ENCODE peak calls at places on chromosome 5, in nine cellular contexts. T is CD8-positive, alpha-beta T cell; K is HFFc6; Z is stomach; N is tibial nerve; D is GM20000; G is fibroblast of lung; E is BE2C; Q is MCF 10A. M is an unnamed sample.

GRCh38 chr5:121138495-121138907 is 674.4 kb downstream of the PRR16 start:
- DNase-seq in T (no peak), K (no peak), Z (no peak), N (no peak), D (no peak), G (no peak), E (peak), Q (peak), M (no peak)

GRCh38 chr5:88743231-88743879 is 139.6 kb downstream of the MEF2C start:
- DNase-seq in T (no peak), K (no peak), Z (no peak), N (no peak), D (no peak), G (peak), E (no peak), Q (no peak), M (no peak)

GRCh38 chr5:140344683-140345423 is 1.6 kb downstream of the HBEGF start:
- DNase-seq in T (no peak), K (no peak), Z (peak), N (no peak), D (peak), G (no peak), E (no peak), Q (peak), M (no peak)

GRCh38 chr5:72871358-72872024 is 55.0 kb downstream of the TNPO1 start:
- DNase-seq in T (no peak), K (no peak), Z (no peak), N (no peak), D (no peak), G (no peak), E (no peak), Q (no peak), M (no peak)

GRCh38 chr5:75050415-75050814 is 1.9 kb downstream of the GCNT4 start:
- DNase-seq in T (no peak), K (no peak), Z (no peak), N (no peak), D (no peak), G (peak), E (peak), Q (peak), M (no peak)

GRCh38 chr5:126433708-126434107 is 10.5 kb downstream of the GRAMD2B start:
- DNase-seq in T (no peak), K (peak), Z (no peak), N (no peak), D (no peak), G (no peak), E (no peak), Q (no peak), M (no peak)

GRCh38 chr5:131981516-131981915 is 29.9 kb downstream of the ACSL6 start:
- DNase-seq in T (no peak), K (no peak), Z (no peak), N (no peak), D (no peak), G (no peak), E (no peak), Q (no peak), M (no peak)

GRCh38 chr5:138945421-138946240 is 70.5 kb upstream of the LRRTM2 start:
- DNase-seq in T (no peak), K (no peak), Z (no peak), N (no peak), D (no peak), G (no peak), E (peak), Q (no peak), M (no peak)

GRCh38 chr5:1703352-1704050 is 96.1 kb downstream of the MRPL36 start:
- DNase-seq in T (no peak), K (no peak), Z (no peak), N (no peak), D (no peak), G (no peak), E (no peak), Q (no peak), M (no peak)

GRCh38 chr5:93360436-93361100 is 220.5 kb downstream of the NR2F1-AS1 start:
- DNase-seq in T (no peak), K (no peak), Z (no peak), N (no peak), D (no peak), G (no peak), E (no peak), Q (no peak), M (no peak)

GRCh38 chr5:90571147-90571773 is 12.7 kb downstream of the ADGRV1 start:
- DNase-seq in T (no peak), K (no peak), Z (no peak), N (no peak), D (no peak), G (no peak), E (no peak), Q (no peak), M (no peak)

GRCh38 chr5:63697811-63698210 is 264.4 kb downstream of the HTR1A start:
- DNase-seq in T (no peak), K (no peak), Z (no peak), N (no peak), D (no peak), G (no peak), E (no peak), Q (no peak), M (no peak)

GRCh38 chr5:89047591-89047990 is 164.6 kb upstream of the MEF2C start:
- DNase-seq in T (no peak), K (peak), Z (no peak), N (no peak), D (no peak), G (no peak), E (no peak), Q (no peak), M (no peak)

GRCh38 chr5:117805058-117805457 is 1183.3 kb downstream of the DTWD2 start:
- DNase-seq in T (no peak), K (no peak), Z (no peak), N (no peak), D (no peak), G (no peak), E (no peak), Q (no peak), M (no peak)

GRCh38 chr5:9888517-9888916 is 258.4 kb upstream of the TAS2R1 start:
- DNase-seq in T (no peak), K (peak), Z (no peak), N (no peak), D (no peak), G (peak), E (no peak), Q (peak), M (no peak)

GRCh38 chr5:113147537-113147936 is 170.9 kb downstream of the DCP2 start:
- DNase-seq in T (no peak), K (no peak), Z (no peak), N (no peak), D (no peak), G (no peak), E (no peak), Q (no peak), M (no peak)

GRCh38 chr5:59067976-59068651 is 485.2 kb downstream of the RAB3C start:
- DNase-seq in T (no peak), K (no peak), Z (no peak), N (no peak), D (no peak), G (peak), E (no peak), Q (no peak), M (no peak)

GRCh38 chr5:126228934-126229333 is 194.3 kb upstream of the GRAMD2B start:
- DNase-seq in T (no peak), K (no peak), Z (no peak), N (no peak), D (no peak), G (no peak), E (no peak), Q (no peak), M (no peak)

GRCh38 chr5:35707659-35708058 is 90.0 kb downstream of the SPEF2 start:
- DNase-seq in T (no peak), K (no peak), Z (no peak), N (no peak), D (no peak), G (no peak), E (no peak), Q (no peak), M (no peak)

GRCh38 chr5:129410488-129410887 is 49.6 kb upstream of the ADAMTS19 start:
- DNase-seq in T (no peak), K (no peak), Z (no peak), N (no peak), D (no peak), G (no peak), E (no peak), Q (no peak), M (no peak)

GRCh38 chr5:122844136-122844915 is 1.1 kb upstream of the SNX24 start:
- DNase-seq in T (no peak), K (no peak), Z (peak), N (no peak), D (peak), G (peak), E (no peak), Q (no peak), M (no peak)

GRCh38 chr5:19986036-19986619 is 1.9 kb downstream of the CDH18 start:
- DNase-seq in T (no peak), K (no peak), Z (no peak), N (no peak), D (no peak), G (peak), E (no peak), Q (peak), M (no peak)

GRCh38 chr5:88674262-88675158 is 208.5 kb downstream of the MEF2C start:
- DNase-seq in T (no peak), K (no peak), Z (no peak), N (no peak), D (peak), G (no peak), E (no peak), Q (no peak), M (no peak)

GRCh38 chr5:145752947-145753346 is 82.2 kb downstream of the PRELID2 start:
- DNase-seq in T (no peak), K (peak), Z (no peak), N (no peak), D (no peak), G (peak), E (no peak), Q (peak), M (no peak)

GRCh38 chr5:36199620-36200019 is 42.1 kb downstream of the NADK2 start:
- DNase-seq in T (no peak), K (no peak), Z (no peak), N (no peak), D (no peak), G (no peak), E (no peak), Q (no peak), M (no peak)

GRCh38 chr5:55903121-55903701 is 52.1 kb downstream of the IL31RA start:
- DNase-seq in T (peak), K (no peak), Z (no peak), N (no peak), D (peak), G (peak), E (no peak), Q (peak), M (no peak)

GRCh38 chr5:50653946-50654345 is 12.5 kb upstream of the PARP8 start:
- DNase-seq in T (no peak), K (no peak), Z (no peak), N (no peak), D (peak), G (no peak), E (no peak), Q (no peak), M (no peak)

GRCh38 chr5:157562111-157562581 is 13.4 kb downstream of the ADAM19 start:
- DNase-seq in T (no peak), K (no peak), Z (no peak), N (peak), D (no peak), G (peak), E (no peak), Q (no peak), M (no peak)

GRCh38 chr5:170445936-170446335 is 56.8 kb upstream of the KCNMB1 start:
- DNase-seq in T (peak), K (no peak), Z (no peak), N (no peak), D (no peak), G (no peak), E (no peak), Q (no peak), M (no peak)

GRCh38 chr5:154478224-154478565 is at the start of gene HAND1:
- DNase-seq in T (no peak), K (no peak), Z (peak), N (no peak), D (no peak), G (no peak), E (peak), Q (no peak), M (no peak)

GRCh38 chr5:107563957-107564544 is 106.7 kb downstream of the EFNA5 start:
- DNase-seq in T (no peak), K (no peak), Z (no peak), N (no peak), D (no peak), G (peak), E (no peak), Q (no peak), M (no peak)

GRCh38 chr5:65076251-65076869 is 307.6 kb downstream of the CWC27 start:
- DNase-seq in T (peak), K (peak), Z (no peak), N (no peak), D (peak), G (peak), E (peak), Q (peak), M (no peak)

GRCh38 chr5:22998362-22998761 is 145.2 kb upstream of the CDH12 start:
- DNase-seq in T (no peak), K (no peak), Z (no peak), N (no peak), D (no peak), G (no peak), E (no peak), Q (no peak), M (no peak)

GRCh38 chr5:95862636-95863382 is 40.3 kb upstream of the GLRX start:
- DNase-seq in T (no peak), K (peak), Z (no peak), N (no peak), D (no peak), G (no peak), E (no peak), Q (no peak), M (no peak)

GRCh38 chr5:71503536-71503935 is 48.1 kb downstream of the BDP1 start:
- DNase-seq in T (no peak), K (no peak), Z (no peak), N (no peak), D (no peak), G (no peak), E (no peak), Q (no peak), M (no peak)

GRCh38 chr5:9301200-9301599 is 244.7 kb downstream of the SEMA5A start:
- DNase-seq in T (no peak), K (no peak), Z (no peak), N (no peak), D (no peak), G (peak), E (no peak), Q (peak), M (no peak)

GRCh38 chr5:81513982-81514381 is 120.0 kb upstream of the ACOT12 start:
- DNase-seq in T (no peak), K (no peak), Z (no peak), N (no peak), D (no peak), G (peak), E (no peak), Q (peak), M (no peak)

GRCh38 chr5:78650562-78650930 is 2.0 kb upstream of the LHFPL2 start:
- DNase-seq in T (no peak), K (no peak), Z (no peak), N (no peak), D (no peak), G (no peak), E (no peak), Q (no peak), M (no peak)

GRCh38 chr5:78648359-78649219 is at the start of gene LHFPL2:
- DNase-seq in T (peak), K (peak), Z (peak), N (peak), D (peak), G (peak), E (peak), Q (peak), M (peak)

GRCh38 chr5:78651468-78651867 is 2.9 kb upstream of the LHFPL2 start:
- DNase-seq in T (no peak), K (no peak), Z (no peak), N (no peak), D (no peak), G (no peak), E (no peak), Q (no peak), M (no peak)

GRCh38 chr5:78649220-78649700 is 688 bp upstream of the LHFPL2 start:
- DNase-seq in T (no peak), K (peak), Z (no peak), N (no peak), D (no peak), G (peak), E (no peak), Q (peak), M (no peak)

DNA sequence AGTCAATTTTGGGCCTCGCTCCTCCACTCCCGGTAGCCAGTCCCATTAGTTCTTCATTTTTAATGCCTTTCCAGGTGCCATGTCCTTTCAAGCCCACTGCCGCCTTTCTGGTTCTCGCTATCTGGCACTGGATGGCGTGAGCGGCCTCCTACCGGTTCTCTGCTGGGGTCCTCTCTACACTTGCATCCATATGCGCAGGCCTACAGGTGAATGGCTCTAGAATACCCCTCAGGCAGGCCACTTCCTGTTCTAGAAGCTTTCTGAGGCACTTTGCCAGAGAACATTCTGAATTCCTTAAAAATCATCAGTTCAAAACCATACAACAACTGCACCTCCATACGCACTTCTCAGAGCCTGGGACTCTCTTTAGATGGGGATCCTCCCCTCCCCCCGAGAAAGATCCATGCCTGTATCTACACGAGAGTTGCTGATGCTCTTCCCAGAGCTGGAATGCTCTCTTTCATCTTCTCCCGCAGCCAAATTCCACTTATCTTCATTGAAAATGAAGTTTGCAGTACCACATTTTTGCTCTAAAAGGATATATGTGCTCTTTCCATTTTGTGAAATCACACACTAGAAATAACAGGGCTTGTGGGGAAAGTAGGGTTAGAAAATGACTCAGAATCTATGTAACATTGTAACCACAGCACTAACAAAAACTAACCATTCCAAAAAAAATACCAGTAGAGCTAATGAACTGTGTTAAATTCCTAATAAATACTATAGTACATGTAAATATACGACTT is 1.4 kb upstream of the LHFPL2 start:
- DNase-seq in T (no peak), K (peak), Z (no peak), N (no peak), D (no peak), G (peak), E (no peak), Q (no peak), M (no peak)
- TF ChIP-seq CTCF in T (no peak), K (no peak), Z (no peak), N (no peak), D (no peak), G (no peak), E (no peak), Q (no peak), M (no peak)

GRCh38 chr5:77032635-77033034 is 2.4 kb downstream of the AGGF1 start:
- DNase-seq in T (no peak), K (no peak), Z (no peak), N (no peak), D (no peak), G (no peak), E (no peak), Q (no peak), M (no peak)
- TF ChIP-seq CTCF in T (no peak), K (no peak), Z (no peak), N (no peak), D (no peak), G (no peak), E (no peak), Q (no peak), M (no peak)

DNA sequence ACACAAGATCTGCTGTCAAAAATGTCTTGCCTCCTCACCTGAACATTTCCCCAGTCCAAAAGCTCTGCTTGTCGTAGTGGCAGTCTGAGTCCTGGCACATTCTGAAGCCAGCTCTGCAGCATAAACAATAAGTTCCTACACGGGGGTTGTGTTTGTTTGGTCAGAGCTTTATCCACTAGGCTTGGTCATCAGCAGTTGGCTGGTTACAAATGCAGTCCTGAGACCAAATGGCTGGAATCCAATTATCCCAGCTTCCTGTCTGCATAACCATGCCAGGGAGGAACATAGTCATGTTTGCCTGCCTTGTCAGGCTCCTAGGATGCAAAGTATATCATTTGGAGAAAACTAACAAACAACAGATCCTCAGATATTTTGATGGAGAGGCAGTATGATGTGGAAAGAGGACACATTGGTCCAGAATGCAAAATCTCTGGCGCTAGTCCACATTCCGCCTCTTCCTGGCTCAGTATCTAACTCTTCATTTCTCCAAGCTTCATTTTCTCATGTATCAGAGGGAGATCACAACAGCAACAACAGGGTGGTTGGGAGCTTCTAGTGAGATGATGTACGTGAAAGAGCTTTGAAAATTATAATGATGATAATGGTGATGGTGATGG is 85.8 kb downstream of the FBXO38 start:
- DNase-seq in T (no peak), K (peak), Z (no peak), N (no peak), D (no peak), G (peak), E (no peak), Q (peak), M (no peak)
- TF ChIP-seq CTCF in T (no peak), K (no peak), Z (no peak), N (no peak), D (no peak), G (no peak), E (no peak), Q (no peak), M (no peak)

GRCh38 chr5:180375955-180376354 is 22.8 kb upstream of the GFPT2 start:
- DNase-seq in T (no peak), K (no peak), Z (no peak), N (no peak), D (no peak), G (no peak), E (no peak), Q (no peak), M (no peak)

GRCh38 chr5:180370861-180371641 is 17.9 kb upstream of the GFPT2 start:
- DNase-seq in T (no peak), K (no peak), Z (no peak), N (no peak), D (no peak), G (no peak), E (no peak), Q (no peak), M (no peak)

GRCh38 chr5:180375291-180375690 is 22.2 kb upstream of the GFPT2 start:
- DNase-seq in T (no peak), K (no peak), Z (no peak), N (no peak), D (no peak), G (no peak), E (no peak), Q (no peak), M (no peak)

GRCh38 chr5:180371949-180372348 is 18.8 kb upstream of the GFPT2 start:
- DNase-seq in T (no peak), K (no peak), Z (no peak), N (no peak), D (no peak), G (no peak), E (no peak), Q (no peak), M (no peak)

DNA sequence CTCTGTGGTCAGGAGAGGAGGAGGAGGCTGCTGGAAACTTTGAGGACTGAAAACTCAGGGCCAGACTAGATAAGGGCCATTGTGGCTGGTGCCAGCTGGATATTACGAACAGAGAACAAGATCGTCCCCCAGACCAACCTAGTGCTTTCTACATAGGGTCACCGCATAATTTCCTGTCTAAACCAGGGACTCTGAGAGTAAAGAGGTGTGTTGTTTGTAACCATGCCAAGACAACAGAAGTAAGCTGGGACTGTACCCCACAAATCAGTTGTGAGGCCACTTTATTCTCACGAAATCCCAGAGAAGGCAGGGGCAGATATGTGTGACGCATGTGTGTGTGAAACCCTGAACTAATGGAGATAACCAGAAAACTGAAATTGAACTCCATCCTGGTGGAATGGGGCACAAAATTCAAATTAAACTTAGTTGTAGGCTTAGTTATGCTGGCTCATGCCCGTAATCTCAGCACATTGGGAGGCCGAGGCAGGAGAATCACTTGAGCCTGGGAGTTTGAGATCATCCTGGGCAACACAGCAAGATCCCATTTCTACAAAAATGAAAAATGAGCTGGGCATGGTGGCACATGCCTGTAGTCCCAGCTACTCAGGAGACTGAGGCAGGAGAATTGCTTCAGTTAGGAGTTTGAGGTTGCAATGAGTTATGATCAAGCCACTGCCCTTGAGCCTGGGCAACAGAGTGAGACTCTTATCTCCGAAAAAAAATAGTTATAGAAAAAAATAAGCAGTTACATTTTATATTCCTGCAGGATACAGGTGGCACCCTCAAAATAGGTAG is 20.5 kb upstream of the GFPT2 start:
- DNase-seq in T (no peak), K (no peak), Z (no peak), N (no peak), D (no peak), G (no peak), E (no peak), Q (no peak), M (no peak)
- TF ChIP-seq CTCF in T (no peak), K (no peak), Z (no peak), N (no peak), D (no peak), G (no peak), E (no peak), Q (no peak), M (no peak)

M was measured in omental fat pad.